ENCODE peak calls at places on chromosomes 3 and 15, in six cellular contexts. P, G, R, Y, O and T are unnamed samples.

GRCh38 chr3:149339931-149340309 is 6.5 kb upstream of the TM4SF18 start:
- DNase-seq in P (no peak), G (peak; percentile 78), R (peak; percentile 98), Y (peak; percentile 82), O (peak; percentile 91), T (peak; percentile 90)

GRCh38 chr15:64536244-64536836 is 76.0 kb downstream of the ZNF609 start:
- DNase-seq in P (no peak), G (no peak), R (peak; percentile 60), Y (no peak), O (peak; percentile 62), T (no peak)

GRCh38 chr3:187031934-187032333 is 101.6 kb downstream of the ST6GAL1 start:
- DNase-seq in P (no peak), G (no peak), R (no peak), Y (no peak), O (no peak), T (no peak)

GRCh38 chr15:79615754-79616153 is 183.6 kb downstream of the MINAR1 start:
- DNase-seq in P (no peak), G (no peak), R (no peak), Y (no peak), O (no peak), T (peak; percentile 58)

GRCh38 chr3:166527325-166527724 is 690.1 kb upstream of the BCHE start:
- DNase-seq in P (no peak), G (no peak), R (no peak), Y (no peak), O (peak; percentile 6), T (no peak)

GRCh38 chr3:28326458-28326926 is 22.0 kb upstream of the ZCWPW2 start:
- DNase-seq in P (no peak), G (no peak), R (no peak), Y (no peak), O (no peak), T (no peak)

GRCh38 chr3:8001712-8002111 is 499.9 kb upstream of the LMCD1 start:
- DNase-seq in P (no peak), G (no peak), R (no peak), Y (no peak), O (no peak), T (peak; percentile 68)

GRCh38 chr3:133058243-133058642 is 20.1 kb downstream of the TMEM108 start:
- DNase-seq in P (no peak), G (no peak), R (no peak), Y (no peak), O (no peak), T (no peak)

GRCh38 chr15:74196175-74196574 is 6.4 kb downstream of the STRA6 start:
- DNase-seq in P (no peak), G (peak; percentile 72), R (no peak), Y (peak; percentile 75), O (peak; percentile 80), T (peak; percentile 92)

GRCh38 chr3:113291572-113291971 is 80.2 kb downstream of the BOC start:
- DNase-seq in P (no peak), G (no peak), R (no peak), Y (no peak), O (no peak), T (no peak)

GRCh38 chr3:188156051-188156450 is 2.1 kb downstream of the LPP start:
- DNase-seq in P (no peak), G (no peak), R (no peak), Y (no peak), O (no peak), T (no peak)

GRCh38 chr3:188157407-188157806 is 3.5 kb downstream of the LPP start:
- DNase-seq in P (no peak), G (no peak), R (no peak), Y (no peak), O (no peak), T (no peak)

GRCh38 chr3:188160751-188161150 is 6.8 kb downstream of the LPP start:
- DNase-seq in P (no peak), G (no peak), R (no peak), Y (no peak), O (no peak), T (no peak)

GRCh38 chr3:188157971-188158370 is 4.0 kb downstream of the LPP start:
- DNase-seq in P (no peak), G (no peak), R (no peak), Y (no peak), O (no peak), T (no peak)

DNA sequence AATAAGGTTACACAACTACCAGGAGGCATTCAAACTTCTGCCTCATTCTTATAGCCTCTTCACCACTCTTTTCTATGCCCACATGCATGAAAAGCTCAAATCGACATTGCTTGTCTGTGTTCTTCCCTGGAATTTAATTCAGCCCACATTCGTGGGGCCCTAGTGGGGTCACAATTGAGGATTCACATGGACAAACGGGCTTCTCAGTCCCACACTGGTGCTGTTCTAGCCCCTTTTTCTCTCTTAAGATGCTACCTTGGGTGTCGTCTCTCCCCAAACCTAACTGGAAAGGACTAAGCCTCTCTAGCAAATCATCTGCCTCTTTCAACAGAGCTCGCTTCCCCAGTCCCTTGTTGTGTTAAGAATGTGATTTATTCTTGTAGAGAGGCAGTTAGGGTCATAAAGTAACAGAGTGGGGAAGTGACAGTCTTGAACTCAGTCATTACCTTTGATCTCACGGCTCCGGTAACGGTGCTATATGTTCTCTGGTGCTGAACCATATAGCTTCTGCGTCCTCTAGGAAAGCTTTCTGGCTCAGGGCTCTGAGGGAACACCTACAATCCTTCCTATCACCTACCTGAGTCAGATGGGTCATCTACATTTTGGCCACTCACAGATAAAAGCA is 4.9 kb downstream of the LPP start:
- DNase-seq in P (no peak), G (no peak), R (no peak), Y (no peak), O (no peak), T (no peak)
- H3K4me3 ChIP-seq in P (no peak overlapping the region), G (no peak overlapping the region), R (no peak overlapping the region), Y (no peak overlapping the region), O (no peak overlapping the region), T (no peak overlapping the region)

GRCh38 chr3:39148116-39149058 is 5.0 kb downstream of the CSRNP1 start:
- DNase-seq in P (no peak), G (no peak), R (peak; percentile 68), Y (no peak), O (no peak), T (no peak)

GRCh38 chr3:39149498-39150169 is 3.8 kb downstream of the CSRNP1 start:
- DNase-seq in P (no peak), G (no peak), R (no peak), Y (no peak), O (no peak), T (no peak)

GRCh38 chr3:39149059-39149455 is 4.3 kb downstream of the CSRNP1 start:
- DNase-seq in P (no peak), G (no peak), R (no peak), Y (no peak), O (no peak), T (no peak)

GRCh38 chr3:39150803-39151631 is 2.4 kb downstream of the CSRNP1 start:
- DNase-seq in P (no peak), G (peak; percentile 96), R (peak; percentile 99), Y (peak; percentile 97), O (peak; percentile 96), T (peak; percentile 94)

DNA sequence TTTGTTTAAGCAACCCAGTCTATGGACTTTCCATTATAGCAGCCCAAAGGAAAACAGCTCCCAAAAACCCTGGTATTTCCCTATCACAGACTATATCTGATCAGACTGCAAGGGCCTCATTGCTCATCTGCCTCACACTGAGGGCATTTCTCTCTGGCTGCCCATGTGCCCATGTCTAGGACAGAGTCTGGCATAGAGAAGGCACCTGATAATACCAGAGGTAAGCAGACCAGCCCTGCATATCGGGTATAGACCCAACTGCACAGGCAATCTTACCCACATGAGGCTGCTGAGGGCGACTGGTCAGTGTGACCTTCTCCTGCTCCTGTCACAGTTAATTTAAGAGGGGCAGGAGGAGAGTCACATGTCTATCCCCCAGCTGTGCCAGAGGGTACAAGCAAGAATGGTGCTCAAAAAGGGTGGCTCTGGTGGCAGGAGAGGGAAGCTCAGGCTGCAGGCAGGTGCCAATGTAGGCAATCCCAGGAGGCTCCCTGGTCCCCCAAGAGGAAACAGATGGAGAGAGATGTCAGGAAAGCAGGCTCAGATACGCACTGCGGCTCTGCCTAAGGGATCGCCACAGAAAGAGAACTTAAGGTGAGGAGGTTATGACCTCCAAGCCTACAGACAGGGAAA is 3.1 kb downstream of the CSRNP1 start:
- DNase-seq in P (no peak), G (no peak), R (no peak), Y (no peak), O (no peak), T (no peak)
- H3K4me3 ChIP-seq in P (no peak overlapping the region), G (peak overlapping the region; percentile 99), R (no peak overlapping the region), Y (peak overlapping the region; percentile 61), O (peak overlapping the region; percentile 31), T (peak overlapping the region; percentile 86)

GRCh38 chr15:96887730-96888129 is 557.2 kb downstream of the NR2F2 start:
- DNase-seq in P (no peak), G (no peak), R (no peak), Y (no peak), O (peak; percentile 31), T (no peak)

GRCh38 chr15:96888764-96889163 is 558.3 kb downstream of the NR2F2 start:
- DNase-seq in P (no peak), G (no peak), R (no peak), Y (peak; percentile 18), O (peak; percentile 32), T (no peak)

GRCh38 chr15:96894669-96895068 is 564.2 kb downstream of the NR2F2 start:
- DNase-seq in P (no peak), G (no peak), R (no peak), Y (no peak), O (no peak), T (no peak)

GRCh38 chr15:96893159-96893906 is 562.8 kb downstream of the NR2F2 start:
- DNase-seq in P (no peak), G (no peak), R (peak; percentile 86), Y (peak; percentile 23), O (peak; percentile 7), T (no peak)

DNA sequence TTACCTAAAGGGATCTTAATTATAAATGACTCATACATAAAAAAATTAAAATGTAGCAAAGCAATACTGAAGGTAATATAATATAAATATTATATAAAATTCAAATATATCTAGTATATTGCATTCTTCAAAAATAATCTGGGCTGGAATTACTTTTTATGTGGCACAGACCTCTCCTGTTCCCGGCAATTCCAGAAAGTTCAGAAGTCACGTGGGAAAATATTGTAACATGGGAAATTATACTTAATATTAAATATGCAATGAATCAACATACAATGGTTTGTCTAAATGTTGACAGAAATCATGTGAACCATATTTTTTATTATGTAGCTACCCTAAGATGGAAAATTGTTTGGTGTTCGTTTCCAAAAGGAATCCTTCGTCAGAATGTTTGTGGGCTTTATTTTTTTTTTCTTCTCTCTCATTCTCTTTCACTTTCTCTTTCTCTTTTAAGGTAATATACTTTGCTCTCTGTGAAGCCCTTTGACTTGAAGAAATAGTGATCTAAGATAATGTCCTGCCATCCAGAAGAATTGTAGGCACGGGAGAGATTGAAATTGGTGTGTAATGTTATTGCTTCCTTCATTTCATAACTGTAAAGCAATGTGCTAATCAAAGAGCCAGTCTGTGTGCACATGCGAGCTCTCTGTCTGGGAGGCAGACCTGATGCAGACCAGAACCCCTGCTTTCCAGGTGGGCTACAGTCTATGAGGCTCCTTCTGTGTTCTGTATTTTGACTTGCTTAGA is 559.4 kb downstream of the NR2F2 start:
- DNase-seq in P (no peak), G (no peak), R (no peak), Y (peak; percentile 37), O (no peak), T (no peak)
- H3K4me3 ChIP-seq in P (peak overlapping the region; percentile 44), G (peak overlapping the region; percentile 32), R (no peak overlapping the region), Y (peak overlapping the region; percentile 31), O (peak overlapping the region; percentile 13), T (peak overlapping the region; percentile 48)

GRCh38 chr15:32898991-32899613 is 181.3 kb downstream of the GREM1 start:
- DNase-seq in P (no peak), G (no peak), R (peak; percentile 97), Y (no peak), O (no peak), T (no peak)
- H3K4me3 ChIP-seq in P (no peak overlapping the region), G (no peak overlapping the region), R (no peak overlapping the region), Y (no peak overlapping the region), O (no peak overlapping the region), T (no peak overlapping the region)

GRCh38 chr3:56468184-56469106 is at the start of gene ERC2:
- DNase-seq in P (no peak), G (peak; percentile 47), R (peak; percentile 95), Y (no peak), O (no peak), T (peak; percentile 42)
- H3K4me3 ChIP-seq in P (no peak within 1 kb of the TSS), G (peak within 1 kb of the TSS; percentile 36), R (peak within 1 kb of the TSS; percentile 78), Y (peak within 1 kb of the TSS; percentile 28), O (peak within 1 kb of the TSS; percentile 56), T (peak within 1 kb of the TSS; percentile 68)